ENCODE peak calls at places on chromosomes 16 and 17, in seven cellular contexts. One of them, this sample, is unnamed.

GRCh38 chr17:36849871-36850348 is 87.4 kb upstream of the LHX1 start:
- DNase-seq in foreskin keratinocyte: peak; percentile 68
- DNase-seq in ascending aorta: no peak
- DNase-seq in A673: peak; percentile 44
- DNase-seq in CD4-positive, alpha-beta memory T cell: no peak
- DNase-seq in adrenal gland: no peak
- DNase-seq in brain microvascular endothelial cell: peak; percentile 75
- DNase-seq in this sample: no peak

GRCh38 chr16:80084614-80085013 is 456.2 kb upstream of the DYNLRB2 start:
- DNase-seq in foreskin keratinocyte: no peak
- DNase-seq in ascending aorta: peak; percentile 65
- DNase-seq in A673: peak; percentile 7
- DNase-seq in CD4-positive, alpha-beta memory T cell: peak; percentile 38
- DNase-seq in adrenal gland: peak; percentile 61
- DNase-seq in brain microvascular endothelial cell: peak; percentile 68
- DNase-seq in this sample: peak; percentile 33

GRCh38 chr17:34511931-34512330 is 67.5 kb upstream of the TMEM132E start:
- DNase-seq in foreskin keratinocyte: no peak
- DNase-seq in ascending aorta: no peak
- DNase-seq in A673: no peak
- DNase-seq in CD4-positive, alpha-beta memory T cell: no peak
- DNase-seq in adrenal gland: no peak
- DNase-seq in brain microvascular endothelial cell: no peak
- DNase-seq in this sample: no peak

GRCh38 chr16:4873091-4873490 is 25.8 kb downstream of the UBN1 start:
- DNase-seq in foreskin keratinocyte: no peak
- DNase-seq in ascending aorta: no peak
- DNase-seq in A673: no peak
- DNase-seq in CD4-positive, alpha-beta memory T cell: no peak
- DNase-seq in adrenal gland: no peak
- DNase-seq in brain microvascular endothelial cell: no peak
- DNase-seq in this sample: no peak

GRCh38 chr16:11393861-11394592 is 48.8 kb downstream of the RMI2 start:
- DNase-seq in foreskin keratinocyte: no peak
- DNase-seq in ascending aorta: no peak
- DNase-seq in A673: no peak
- DNase-seq in CD4-positive, alpha-beta memory T cell: no peak
- DNase-seq in adrenal gland: no peak
- DNase-seq in brain microvascular endothelial cell: no peak
- DNase-seq in this sample: no peak

GRCh38 chr17:55420067-55420775 is 1.4 kb downstream of the MMD start:
- DNase-seq in foreskin keratinocyte: no peak
- DNase-seq in ascending aorta: no peak
- DNase-seq in A673: no peak
- DNase-seq in CD4-positive, alpha-beta memory T cell: peak; percentile 50
- DNase-seq in adrenal gland: no peak
- DNase-seq in brain microvascular endothelial cell: no peak
- DNase-seq in this sample: no peak

GRCh38 chr17:70202840-70203239 is 33.5 kb downstream of the KCNJ2 start:
- DNase-seq in foreskin keratinocyte: no peak
- DNase-seq in ascending aorta: no peak
- DNase-seq in A673: no peak
- DNase-seq in CD4-positive, alpha-beta memory T cell: no peak
- DNase-seq in adrenal gland: no peak
- DNase-seq in brain microvascular endothelial cell: no peak
- DNase-seq in this sample: no peak

GRCh38 chr17:10843806-10844205 is 5.9 kb upstream of the PIRT start:
- DNase-seq in foreskin keratinocyte: no peak
- DNase-seq in ascending aorta: no peak
- DNase-seq in A673: no peak
- DNase-seq in CD4-positive, alpha-beta memory T cell: no peak
- DNase-seq in adrenal gland: no peak
- DNase-seq in brain microvascular endothelial cell: peak; percentile 0
- DNase-seq in this sample: no peak

GRCh38 chr16:84029297-84030096 is 13.1 kb downstream of the SLC38A8 start:
- DNase-seq in foreskin keratinocyte: no peak
- DNase-seq in ascending aorta: no peak
- DNase-seq in A673: no peak
- DNase-seq in CD4-positive, alpha-beta memory T cell: no peak
- DNase-seq in adrenal gland: no peak
- DNase-seq in brain microvascular endothelial cell: no peak
- DNase-seq in this sample: no peak

GRCh38 chr17:64278614-64279013 is 15.6 kb upstream of the TEX2 start:
- DNase-seq in foreskin keratinocyte: peak; percentile 78
- DNase-seq in ascending aorta: no peak
- DNase-seq in A673: no peak
- DNase-seq in CD4-positive, alpha-beta memory T cell: no peak
- DNase-seq in adrenal gland: no peak
- DNase-seq in brain microvascular endothelial cell: no peak
- DNase-seq in this sample: no peak

GRCh38 chr16:23284584-23284983 is 17.5 kb upstream of the SCNN1B start:
- DNase-seq in foreskin keratinocyte: no peak
- DNase-seq in ascending aorta: no peak
- DNase-seq in A673: no peak
- DNase-seq in CD4-positive, alpha-beta memory T cell: no peak
- DNase-seq in adrenal gland: no peak
- DNase-seq in brain microvascular endothelial cell: no peak
- DNase-seq in this sample: no peak

GRCh38 chr17:2120550-2121335 is 65.8 kb downstream of the HIC1 start:
- DNase-seq in foreskin keratinocyte: no peak
- DNase-seq in ascending aorta: no peak
- DNase-seq in A673: no peak
- DNase-seq in CD4-positive, alpha-beta memory T cell: no peak
- DNase-seq in adrenal gland: no peak
- DNase-seq in brain microvascular endothelial cell: no peak
- DNase-seq in this sample: no peak

GRCh38 chr16:75254359-75254837 is 3.0 kb upstream of the BCAR1 start:
- DNase-seq in foreskin keratinocyte: peak; percentile 65
- DNase-seq in ascending aorta: peak; percentile 69
- DNase-seq in A673: peak; percentile 39
- DNase-seq in CD4-positive, alpha-beta memory T cell: no peak
- DNase-seq in adrenal gland: peak; percentile 56
- DNase-seq in brain microvascular endothelial cell: peak; percentile 64
- DNase-seq in this sample: peak; percentile 68

GRCh38 chr16:22912654-22913053 is 98.7 kb downstream of the HS3ST2 start:
- DNase-seq in foreskin keratinocyte: no peak
- DNase-seq in ascending aorta: no peak
- DNase-seq in A673: no peak
- DNase-seq in CD4-positive, alpha-beta memory T cell: no peak
- DNase-seq in adrenal gland: no peak
- DNase-seq in brain microvascular endothelial cell: no peak
- DNase-seq in this sample: no peak

GRCh38 chr17:16941072-16941641 is 30.8 kb downstream of the TNFRSF13B start:
- DNase-seq in foreskin keratinocyte: no peak
- DNase-seq in ascending aorta: peak; percentile 27
- DNase-seq in A673: no peak
- DNase-seq in CD4-positive, alpha-beta memory T cell: no peak
- DNase-seq in adrenal gland: no peak
- DNase-seq in brain microvascular endothelial cell: no peak
- DNase-seq in this sample: no peak

GRCh38 chr17:36072431-36073121 is 8.5 kb downstream of the CCL18 start:
- DNase-seq in foreskin keratinocyte: no peak
- DNase-seq in ascending aorta: no peak
- DNase-seq in A673: peak; percentile 38
- DNase-seq in CD4-positive, alpha-beta memory T cell: peak; percentile 30
- DNase-seq in adrenal gland: peak; percentile 39
- DNase-seq in brain microvascular endothelial cell: peak; percentile 37
- DNase-seq in this sample: no peak

GRCh38 chr16:66605177-66605999 is 884 bp downstream of the CMTM3 start:
- DNase-seq in foreskin keratinocyte: no peak
- DNase-seq in ascending aorta: peak; percentile 82
- DNase-seq in A673: peak; percentile 24
- DNase-seq in CD4-positive, alpha-beta memory T cell: peak; percentile 26
- DNase-seq in adrenal gland: peak; percentile 50
- DNase-seq in brain microvascular endothelial cell: peak; percentile 41
- DNase-seq in this sample: no peak

GRCh38 chr17:12667299-12667958 is 1.7 kb downstream of the MYOCD start:
- DNase-seq in foreskin keratinocyte: peak; percentile 30
- DNase-seq in ascending aorta: peak; percentile 81
- DNase-seq in A673: peak; percentile 58
- DNase-seq in CD4-positive, alpha-beta memory T cell: no peak
- DNase-seq in adrenal gland: no peak
- DNase-seq in brain microvascular endothelial cell: peak; percentile 78
- DNase-seq in this sample: no peak

GRCh38 chr17:64061157-64061898 is 40.9 kb upstream of the ICAM2 start:
- DNase-seq in foreskin keratinocyte: peak; percentile 30
- DNase-seq in ascending aorta: no peak
- DNase-seq in A673: no peak
- DNase-seq in CD4-positive, alpha-beta memory T cell: no peak
- DNase-seq in adrenal gland: no peak
- DNase-seq in brain microvascular endothelial cell: no peak
- DNase-seq in this sample: no peak

GRCh38 chr16:87437911-87438610 is 45.9 kb downstream of the MAP1LC3B start:
- DNase-seq in foreskin keratinocyte: no peak
- DNase-seq in ascending aorta: no peak
- DNase-seq in A673: no peak
- DNase-seq in CD4-positive, alpha-beta memory T cell: no peak
- DNase-seq in adrenal gland: no peak
- DNase-seq in brain microvascular endothelial cell: no peak
- DNase-seq in this sample: no peak

GRCh38 chr16:10945065-10945787 is 862 bp downstream of the CLEC16A start:
- DNase-seq in foreskin keratinocyte: no peak
- DNase-seq in ascending aorta: no peak
- DNase-seq in A673: no peak
- DNase-seq in CD4-positive, alpha-beta memory T cell: no peak
- DNase-seq in adrenal gland: peak; percentile 10
- DNase-seq in brain microvascular endothelial cell: no peak
- DNase-seq in this sample: no peak

GRCh38 chr16:28193530-28194423 is 18.0 kb downstream of the XPO6 start:
- DNase-seq in foreskin keratinocyte: peak; percentile 76
- DNase-seq in ascending aorta: peak; percentile 58
- DNase-seq in A673: peak; percentile 67
- DNase-seq in CD4-positive, alpha-beta memory T cell: no peak
- DNase-seq in adrenal gland: no peak
- DNase-seq in brain microvascular endothelial cell: peak; percentile 80
- DNase-seq in this sample: no peak

GRCh38 chr16:23905027-23905426 is 69.2 kb downstream of the PRKCB start:
- DNase-seq in foreskin keratinocyte: peak; percentile 37
- DNase-seq in ascending aorta: peak; percentile 72
- DNase-seq in A673: peak; percentile 69
- DNase-seq in CD4-positive, alpha-beta memory T cell: no peak
- DNase-seq in adrenal gland: no peak
- DNase-seq in brain microvascular endothelial cell: peak; percentile 66
- DNase-seq in this sample: no peak

GRCh38 chr17:31172388-31172787 is 77.6 kb downstream of the NF1 start:
- DNase-seq in foreskin keratinocyte: no peak
- DNase-seq in ascending aorta: no peak
- DNase-seq in A673: no peak
- DNase-seq in CD4-positive, alpha-beta memory T cell: no peak
- DNase-seq in adrenal gland: no peak
- DNase-seq in brain microvascular endothelial cell: no peak
- DNase-seq in this sample: no peak

GRCh38 chr16:4465977-4466779 is 8.2 kb downstream of the NMRAL1 start:
- DNase-seq in foreskin keratinocyte: no peak
- DNase-seq in ascending aorta: no peak
- DNase-seq in A673: no peak
- DNase-seq in CD4-positive, alpha-beta memory T cell: peak; percentile 67
- DNase-seq in adrenal gland: no peak
- DNase-seq in brain microvascular endothelial cell: no peak
- DNase-seq in this sample: no peak

GRCh38 chr17:50066995-50067394 is 11.1 kb downstream of the ITGA3 start:
- DNase-seq in foreskin keratinocyte: no peak
- DNase-seq in ascending aorta: no peak
- DNase-seq in A673: no peak
- DNase-seq in CD4-positive, alpha-beta memory T cell: no peak
- DNase-seq in adrenal gland: no peak
- DNase-seq in brain microvascular endothelial cell: no peak
- DNase-seq in this sample: no peak
- H3K27ac ChIP-seq in foreskin keratinocyte: no peak overlapping the region
- H3K27ac ChIP-seq in ascending aorta: peak overlapping the region; percentile 95
- H3K27ac ChIP-seq in A673: no peak overlapping the region
- H3K27ac ChIP-seq in CD4-positive, alpha-beta memory T cell: no peak overlapping the region
- H3K27ac ChIP-seq in adrenal gland: no peak overlapping the region
- H3K27ac ChIP-seq in brain microvascular endothelial cell: peak overlapping the region; percentile 32
- H3K27ac ChIP-seq in this sample: no peak overlapping the region

GRCh38 chr16:49851468-49851787 is 4.5 kb downstream of the ZNF423 start:
- DNase-seq in foreskin keratinocyte: no peak
- DNase-seq in ascending aorta: no peak
- DNase-seq in A673: no peak
- DNase-seq in CD4-positive, alpha-beta memory T cell: no peak
- DNase-seq in adrenal gland: no peak
- DNase-seq in brain microvascular endothelial cell: no peak
- DNase-seq in this sample: no peak
- H3K27ac ChIP-seq in foreskin keratinocyte: no peak overlapping the region
- H3K27ac ChIP-seq in ascending aorta: no peak overlapping the region
- H3K27ac ChIP-seq in A673: no peak overlapping the region
- H3K27ac ChIP-seq in CD4-positive, alpha-beta memory T cell: no peak overlapping the region
- H3K27ac ChIP-seq in adrenal gland: no peak overlapping the region
- H3K27ac ChIP-seq in brain microvascular endothelial cell: no peak overlapping the region
- H3K27ac ChIP-seq in this sample: no peak overlapping the region

GRCh38 chr16:78215222-78215621 is 115.8 kb downstream of the WWOX start:
- DNase-seq in foreskin keratinocyte: no peak
- DNase-seq in ascending aorta: no peak
- DNase-seq in A673: no peak
- DNase-seq in CD4-positive, alpha-beta memory T cell: no peak
- DNase-seq in adrenal gland: no peak
- DNase-seq in brain microvascular endothelial cell: no peak
- DNase-seq in this sample: no peak
- H3K27ac ChIP-seq in foreskin keratinocyte: no peak overlapping the region
- H3K27ac ChIP-seq in ascending aorta: no peak overlapping the region
- H3K27ac ChIP-seq in A673: no peak overlapping the region
- H3K27ac ChIP-seq in CD4-positive, alpha-beta memory T cell: no peak overlapping the region
- H3K27ac ChIP-seq in adrenal gland: no peak overlapping the region
- H3K27ac ChIP-seq in brain microvascular endothelial cell: no peak overlapping the region
- H3K27ac ChIP-seq in this sample: no peak overlapping the region

DNA sequence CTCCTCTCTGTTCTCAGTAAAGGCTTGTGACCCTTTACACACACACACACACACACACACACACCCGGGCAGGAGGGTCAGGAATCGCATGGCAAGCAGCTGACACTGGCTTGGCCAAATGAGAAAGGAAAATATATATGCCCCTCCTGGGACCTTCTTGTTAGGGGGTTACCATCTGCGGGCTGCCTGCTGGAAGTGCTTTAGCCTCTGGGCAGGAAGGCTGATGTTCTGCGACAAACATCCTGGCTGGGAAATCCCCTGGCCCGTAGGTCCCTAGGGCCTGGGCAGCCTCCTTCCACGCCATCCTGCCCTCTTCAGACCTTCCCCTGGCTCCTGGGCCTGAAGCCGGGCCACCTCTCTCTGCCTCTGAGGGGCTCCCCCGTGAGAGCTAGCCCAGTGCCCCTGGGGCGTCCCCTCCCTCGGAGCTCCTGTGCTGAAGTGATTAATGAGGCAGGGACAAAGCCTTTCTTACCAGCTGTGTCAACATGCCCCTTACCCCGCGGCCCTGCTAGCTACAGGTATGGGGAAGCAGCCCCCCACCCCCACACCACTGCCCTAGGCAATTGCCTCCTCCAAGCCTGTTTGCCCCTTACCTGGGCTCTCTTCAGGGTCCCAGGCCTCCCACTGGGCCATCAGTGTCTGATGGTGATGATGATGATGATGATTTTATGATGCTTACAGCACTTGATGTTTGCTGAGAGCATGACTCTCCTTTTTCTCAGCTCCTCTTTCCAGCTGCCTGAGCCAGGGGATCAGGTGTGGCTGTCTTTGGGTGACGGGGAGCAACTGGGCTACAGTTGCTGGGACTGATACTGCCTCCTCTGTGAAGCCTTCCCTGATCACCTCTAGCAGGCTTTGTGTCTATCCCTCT is 32.8 kb upstream of the ETV4 start:
- DNase-seq in foreskin keratinocyte: no peak
- DNase-seq in ascending aorta: no peak
- DNase-seq in A673: no peak
- DNase-seq in CD4-positive, alpha-beta memory T cell: peak; percentile 32
- DNase-seq in adrenal gland: peak; percentile 28
- DNase-seq in brain microvascular endothelial cell: peak; percentile 20
- DNase-seq in this sample: no peak
- H3K27ac ChIP-seq in foreskin keratinocyte: peak overlapping the region; percentile 56
- H3K27ac ChIP-seq in ascending aorta: peak overlapping the region; percentile 52
- H3K27ac ChIP-seq in A673: no peak overlapping the region
- H3K27ac ChIP-seq in CD4-positive, alpha-beta memory T cell: no peak overlapping the region
- H3K27ac ChIP-seq in adrenal gland: no peak overlapping the region
- H3K27ac ChIP-seq in brain microvascular endothelial cell: no peak overlapping the region
- H3K27ac ChIP-seq in this sample: peak overlapping the region; percentile 79

This sample was measured in breast epithelium.